ENCODE peak calls at places on chromosomes 13 and 19, in nine cellular contexts. V is lower lobe of right lung; F is GM23248; T is left ventricle myocardium inferior; J is SJSA1; K is CD4-positive, CD25-positive, alpha-beta regulatory T cell; D is cardiac muscle cell; I is breast epithelium; U is uterus. A is an unnamed sample. For H3K36me3, the result is how much of the 10 kb centered on the place peaks cover.

GRCh38 chr19:32830231-32831014 is 39.1 kb downstream of the SLC7A9 start:
- DNase-seq in V (no peak), F (peak), T (no peak), J (peak), K (no peak), D (no peak), I (no peak), U (no peak), A (no peak)

GRCh38 chr19:47106819-47107200 is 6.8 kb downstream of the ZC3H4 start:
- DNase-seq in V (no peak), F (peak), T (no peak), J (no peak), K (peak), D (no peak), I (no peak), U (no peak), A (no peak)

GRCh38 chr19:42472402-42473147 is 29.8 kb upstream of the CXCL17 start:
- DNase-seq in V (no peak), F (no peak), T (no peak), J (no peak), K (no peak), D (no peak), I (no peak), U (no peak), A (no peak)

GRCh38 chr19:13056052-13056660 is 46.5 kb downstream of the LYL1 start:
- DNase-seq in V (peak), F (peak), T (peak), J (peak), K (no peak), D (no peak), I (no peak), U (peak), A (no peak)

GRCh38 chr19:52198678-52199077 is 8.8 kb downstream of the PPP2R1A start:
- DNase-seq in V (no peak), F (peak), T (no peak), J (no peak), K (no peak), D (no peak), I (no peak), U (no peak), A (no peak)

GRCh38 chr13:60572003-60572792 is 175.2 kb downstream of the TDRD3 start:
- DNase-seq in V (no peak), F (peak), T (no peak), J (no peak), K (no peak), D (no peak), I (no peak), U (no peak), A (no peak)

GRCh38 chr19:42175952-42176648 is 41.4 kb downstream of the DEDD2 start:
- DNase-seq in V (no peak), F (peak), T (no peak), J (no peak), K (peak), D (no peak), I (no peak), U (no peak), A (peak)

GRCh38 chr19:1261863-1262686 is 7.1 kb upstream of the CIRBP start:
- DNase-seq in V (peak), F (peak), T (peak), J (no peak), K (no peak), D (no peak), I (peak), U (peak), A (no peak)

GRCh38 chr19:38667552-38668205 is 20.2 kb downstream of the ACTN4 start:
- DNase-seq in V (no peak), F (peak), T (no peak), J (peak), K (no peak), D (no peak), I (no peak), U (no peak), A (no peak)

GRCh38 chr13:46341112-46341711 is 45.8 kb downstream of the RUBCNL start:
- DNase-seq in V (no peak), F (peak), T (no peak), J (no peak), K (no peak), D (no peak), I (no peak), U (no peak), A (no peak)

GRCh38 chr13:49419292-49419691 is 24.6 kb downstream of the CAB39L start:
- DNase-seq in V (no peak), F (peak), T (no peak), J (no peak), K (no peak), D (no peak), I (no peak), U (no peak), A (no peak)

GRCh38 chr19:20969898-20970297 is 46.8 kb downstream of the ZNF85 start:
- DNase-seq in V (no peak), F (no peak), T (no peak), J (no peak), K (no peak), D (no peak), I (no peak), U (no peak), A (no peak)

GRCh38 chr19:7681336-7682174 is 922 bp downstream of the TRAPPC5 start:
- DNase-seq in V (peak), F (peak), T (peak), J (peak), K (peak), D (peak), I (peak), U (peak), A (peak)

GRCh38 chr13:31207630-31208549 is 8.1 kb downstream of the B3GLCT start:
- DNase-seq in V (no peak), F (peak), T (peak), J (no peak), K (no peak), D (no peak), I (no peak), U (peak), A (no peak)

GRCh38 chr13:88068975-88069374 is 397.8 kb downstream of the SLITRK5 start:
- DNase-seq in V (no peak), F (no peak), T (no peak), J (no peak), K (no peak), D (peak), I (no peak), U (no peak), A (peak)

GRCh38 chr13:99103536-99103935 is 97.1 kb upstream of the UBAC2 start:
- DNase-seq in V (no peak), F (peak), T (no peak), J (peak), K (no peak), D (peak), I (no peak), U (no peak), A (no peak)

GRCh38 chr13:36840718-36841250 is 21.8 kb downstream of the RFXAP start:
- DNase-seq in V (no peak), F (no peak), T (no peak), J (no peak), K (no peak), D (no peak), I (no peak), U (no peak), A (no peak)

GRCh38 chr13:50911937-50912624 is 2.5 kb downstream of the RNASEH2B start:
- DNase-seq in V (peak), F (peak), T (peak), J (peak), K (peak), D (peak), I (peak), U (peak), A (peak)

GRCh38 chr13:87656311-87656710 is 14.9 kb upstream of the SLITRK5 start:
- DNase-seq in V (no peak), F (no peak), T (no peak), J (no peak), K (no peak), D (no peak), I (no peak), U (no peak), A (no peak)

GRCh38 chr19:45591004-45591637 is 6.5 kb upstream of the OPA3 start:
- DNase-seq in V (peak), F (peak), T (no peak), J (no peak), K (peak), D (peak), I (peak), U (no peak), A (no peak)

GRCh38 chr13:21106089-21106488 is 44.7 kb upstream of the LATS2 start:
- DNase-seq in V (no peak), F (peak), T (no peak), J (peak), K (no peak), D (no peak), I (no peak), U (no peak), A (no peak)

GRCh38 chr13:111937763-111938375 is 129.1 kb upstream of the SOX1 start:
- DNase-seq in V (no peak), F (no peak), T (no peak), J (no peak), K (no peak), D (no peak), I (no peak), U (no peak), A (no peak)

DNA sequence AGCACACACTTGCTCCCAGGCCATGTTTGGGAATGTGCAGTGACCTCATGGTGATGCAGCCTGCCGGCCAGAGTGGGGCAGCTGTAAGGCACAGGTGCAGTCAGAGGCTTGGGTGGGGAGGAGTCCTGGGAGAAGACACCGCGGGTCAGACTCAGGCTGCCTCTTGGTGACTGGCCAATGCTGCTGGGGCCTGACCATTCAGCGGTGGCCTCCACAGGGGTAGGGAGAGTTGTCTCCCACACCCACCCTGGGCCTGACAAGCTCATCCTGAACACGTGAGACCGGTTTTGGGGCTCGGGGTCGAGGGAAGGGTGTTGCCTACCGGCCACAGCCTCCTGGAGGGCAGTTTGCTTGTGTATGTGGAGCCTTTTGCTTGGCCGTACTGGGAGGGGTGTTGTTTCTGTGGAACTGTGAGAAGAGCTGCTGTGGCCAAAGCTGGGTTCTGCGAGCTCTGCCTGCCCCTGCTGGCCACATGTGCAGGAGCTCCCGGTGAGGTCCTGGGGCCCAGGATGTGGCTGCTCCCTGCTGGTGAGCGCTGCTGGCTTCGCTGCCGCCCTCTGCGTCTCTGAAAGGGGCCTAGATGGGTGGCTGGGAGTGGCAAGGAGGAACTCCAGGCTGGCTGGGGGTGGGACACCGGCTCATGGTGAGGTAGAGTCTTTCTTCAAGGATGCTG is 22.1 kb downstream of the UPF1 start:
- DNase-seq in V (no peak), F (no peak), T (no peak), J (no peak), K (no peak), D (no peak), I (no peak), U (no peak), A (no peak)
- H3K36me3 ChIP-seq in V (half or more), F (under half), T (half or more), J (half or more), K (half or more), D (half or more), I (under half), U (under half), A (half or more)

GRCh38 chr19:55257461-55258411 is 1.1 kb downstream of the PPP6R1 start:
- DNase-seq in V (no peak), F (peak), T (no peak), J (peak), K (peak), D (peak), I (no peak), U (no peak), A (peak)

GRCh38 chr19:55256562-55257460 is 2.0 kb downstream of the PPP6R1 start:
- DNase-seq in V (no peak), F (peak), T (no peak), J (no peak), K (no peak), D (no peak), I (no peak), U (no peak), A (peak)

GRCh38 chr19:55253842-55254624 is 4.8 kb downstream of the PPP6R1 start:
- DNase-seq in V (no peak), F (no peak), T (no peak), J (no peak), K (peak), D (no peak), I (no peak), U (no peak), A (no peak)

GRCh38 chr19:55254625-55254977 is 4.2 kb downstream of the PPP6R1 start:
- DNase-seq in V (no peak), F (no peak), T (no peak), J (peak), K (no peak), D (no peak), I (no peak), U (no peak), A (no peak)

GRCh38 chr19:55255618-55256423 is 3.0 kb downstream of the PPP6R1 start:
- DNase-seq in V (no peak), F (peak), T (no peak), J (peak), K (peak), D (no peak), I (no peak), U (no peak), A (no peak)
- H3K4me3 ChIP-seq in V (peak), F (peak), T (peak), J (no peak), K (peak), D (no peak), I (peak), U (no peak), A (peak)

DNA sequence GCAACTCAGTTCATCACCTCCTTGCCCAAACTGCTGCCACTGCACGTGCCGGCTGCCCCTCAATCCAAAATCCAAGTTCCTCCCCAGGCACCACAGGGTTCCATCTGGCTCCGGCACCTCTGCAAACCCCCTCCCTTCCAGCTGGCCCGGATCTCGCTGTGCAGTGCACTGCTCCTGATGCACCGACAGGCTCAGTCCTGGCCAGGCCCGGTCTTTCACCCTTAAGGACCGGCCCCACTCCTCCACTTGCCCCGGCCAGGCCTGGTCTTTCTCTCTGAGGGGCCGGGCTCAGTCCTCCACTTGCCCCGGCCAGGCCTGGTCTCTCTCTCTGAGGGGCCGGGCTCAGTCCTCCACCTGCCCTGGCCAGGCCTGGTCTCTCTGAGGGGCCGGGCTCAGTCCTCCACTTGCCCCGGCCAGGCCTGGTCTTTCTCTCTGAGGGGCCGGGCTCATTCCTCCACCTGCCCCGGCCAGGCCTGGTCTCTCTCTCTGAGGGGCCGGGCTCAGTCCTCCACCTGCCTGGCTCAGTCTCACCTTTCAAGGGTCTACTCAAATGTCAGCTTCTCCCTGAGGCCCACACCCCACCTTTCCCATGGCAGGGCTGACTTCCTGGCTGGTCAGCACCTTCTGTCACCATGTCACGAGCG is 6.9 kb downstream of the ZNF787 start:
- DNase-seq in V (peak), F (no peak), T (no peak), J (no peak), K (no peak), D (no peak), I (no peak), U (no peak), A (no peak)
- H3K36me3 ChIP-seq in V (under half), F (under half), T (under half), J (under half), K (under half), D (under half), I (under half), U (under half), A (under half)

GRCh38 chr19:15128162-15128770 is 21.1 kb downstream of the SYDE1 start:
- DNase-seq in V (no peak), F (no peak), T (no peak), J (no peak), K (no peak), D (no peak), I (no peak), U (no peak), A (no peak)
- H3K4me3 ChIP-seq in V (no peak), F (no peak), T (no peak), J (no peak), K (no peak), D (no peak), I (no peak), U (no peak), A (no peak)

GRCh38 chr13:40460116-40460515 is 206.3 kb downstream of the FOXO1 start:
- DNase-seq in V (no peak), F (peak), T (no peak), J (no peak), K (no peak), D (no peak), I (no peak), U (no peak), A (no peak)
- H3K36me3 ChIP-seq in V (under half), F (under half), T (under half), J (under half), K (under half), D (under half), I (under half), U (under half), A (under half)